ENCODE peak calls at places on chromosomes 13 and 19, in five cellular contexts. U is substantia nigra; S is naive thymus-derived CD8-positive, alpha-beta T cell; C is lung; R is stimulated activated naive CD8-positive, alpha-beta T cell treated with anti-CD3 and anti-CD28 coated beads, Interleukin-15, amount 100 ng/mL, for 72 hours. Z is an unnamed sample.

GRCh38 chr13:28035146-28035782 is 46.8 kb upstream of the URAD start:
- DNase-seq in U (no peak), C (peak; percentile 30), S (no peak), R (no peak), Z (no peak)

GRCh38 chr13:73138967-73139491 is 80.2 kb downstream of the KLF5 start:
- DNase-seq in S (no peak), C (no peak), U (no peak), R (no peak), Z (no peak)

GRCh38 chr13:44918323-44919102 is 70.8 kb downstream of the NUFIP1 start:
- DNase-seq in C (peak; percentile 90), U (peak; percentile 86), R (peak; percentile 88), S (peak; percentile 84), Z (peak; percentile 75)

GRCh38 chr13:28467034-28467433 is 27.9 kb downstream of the FLT1 start:
- DNase-seq in U (no peak), S (no peak), R (no peak), C (no peak), Z (no peak)

GRCh38 chr19:14347999-14348889 is 33.0 kb upstream of the ADGRE5 start:
- DNase-seq in C (peak; percentile 61), U (peak; percentile 13), S (peak; percentile 63), R (peak; percentile 71), Z (peak; percentile 44)

GRCh38 chr13:20425819-20426219 is 99.8 kb downstream of the CRYL1 start:
- DNase-seq in U (no peak), S (no peak), C (no peak), R (no peak), Z (no peak)

GRCh38 chr19:58395220-58395978 is at the start of gene RNF225:
- DNase-seq in U (no peak), C (no peak), R (no peak), S (no peak), Z (no peak)

GRCh38 chr13:62185631-62186256 is 770.1 kb upstream of the PCDH20 start:
- DNase-seq in C (no peak), U (no peak), S (no peak), R (no peak), Z (no peak)

GRCh38 chr13:114143806-114144605 is 11.6 kb upstream of the RASA3 start:
- DNase-seq in C (no peak), R (peak; percentile 65), U (no peak), S (peak; percentile 72), Z (no peak)

GRCh38 chr13:97866751-97867150 is 86.7 kb upstream of the IPO5 start:
- DNase-seq in U (no peak), C (no peak), S (no peak), R (no peak), Z (no peak)

GRCh38 chr13:113897161-113897560 is 33.3 kb upstream of the GAS6 start:
- DNase-seq in U (no peak), C (peak; percentile 27), S (peak; percentile 10), R (no peak), Z (no peak)

GRCh38 chr13:30340367-30341184 is 33.2 kb upstream of the KATNAL1 start:
- DNase-seq in U (no peak), S (no peak), R (no peak), C (peak; percentile 35), Z (no peak)

GRCh38 chr13:100707818-100708740 is 33.5 kb upstream of the TMTC4 start:
- DNase-seq in C (no peak), S (no peak), R (no peak), U (no peak), Z (no peak)

GRCh38 chr19:54229146-54229545 is 6.3 kb upstream of the LILRB3 start:
- DNase-seq in S (no peak), U (no peak), C (no peak), R (no peak), Z (no peak)

GRCh38 chr13:33611016-33611805 is 206.7 kb upstream of the RFC3 start:
- DNase-seq in R (no peak), C (peak; percentile 38), U (peak; percentile 71), S (no peak), Z (peak; percentile 50)

GRCh38 chr13:90594694-90595093 is 752.8 kb upstream of the MIR17HG start:
- DNase-seq in U (no peak), S (no peak), C (no peak), R (no peak), Z (no peak)

GRCh38 chr13:50676602-50677001 is 166.9 kb downstream of the DLEU7 start:
- DNase-seq in C (no peak), U (no peak), S (no peak), R (no peak), Z (no peak)

GRCh38 chr13:98447130-98447529 is 129.8 kb downstream of the STK24 start:
- DNase-seq in R (no peak), C (no peak), S (no peak), U (no peak), Z (no peak)

GRCh38 chr13:43240278-43240677 is 216.9 kb downstream of the DNAJC15 start:
- DNase-seq in S (no peak), R (no peak), C (no peak), U (no peak), Z (no peak)

GRCh38 chr19:55484571-55485438 is at the start of gene NAT14:
- DNase-seq in U (no peak), R (peak; percentile 67), C (no peak), S (peak; percentile 78), Z (no peak)

GRCh38 chr13:40170091-40170490 is 496.4 kb downstream of the FOXO1 start:
- DNase-seq in S (no peak), U (no peak), C (no peak), R (no peak), Z (no peak)

Z was measured in amygdala.